ENCODE peak calls at places on chromosome 13, in five cellular contexts. Z is activated CD4-positive, alpha-beta T cell treated with anti-CD3 and anti-CD28 coated beads, Interleukin-2, amount 10 ng/mL, durations not matched to agents 7 days and 5 days; A is smooth muscle cell of the brain vasculature; H is RKO; O is stimulated activated CD4-positive, alpha-beta T cell treated with anti-CD3 and anti-CD28 coated beads, TNF-alpha, amount 100 ng/mL, for 48 hours. D is an unnamed sample.

GRCh38 chr13:102214956-102215355 is 186.9 kb downstream of the FGF14 start:
- DNase-seq in Z (no peak), A (no peak), H (no peak), O (no peak), D (no peak)

GRCh38 chr13:90485441-90485840 is 862.0 kb upstream of the MIR17HG start:
- DNase-seq in Z (no peak), A (peak), H (peak), O (no peak), D (no peak)

GRCh38 chr13:99228737-99229691 is 28.4 kb downstream of the UBAC2 start:
- DNase-seq in Z (no peak), A (no peak), H (no peak), O (no peak), D (peak)

GRCh38 chr13:68027311-68027710 is 797.2 kb upstream of the PCDH9 start:
- DNase-seq in Z (no peak), A (no peak), H (no peak), O (no peak), D (no peak)

GRCh38 chr13:47215741-47216140 is 318.9 kb upstream of the HTR2A start:
- DNase-seq in Z (no peak), A (peak), H (peak), O (no peak), D (no peak)

GRCh38 chr13:70723732-70724131 is 615.5 kb upstream of the KLHL1 start:
- DNase-seq in Z (no peak), A (peak), H (peak), O (no peak), D (no peak)

GRCh38 chr13:101157261-101157660 is 259.0 kb downstream of the NALCN start:
- DNase-seq in Z (no peak), A (no peak), H (no peak), O (no peak), D (no peak)

GRCh38 chr13:45713106-45713690 is 11.1 kb downstream of the CBY2 start:
- DNase-seq in Z (no peak), A (no peak), H (no peak), O (no peak), D (no peak)

GRCh38 chr13:112726018-112726767 is 36.4 kb downstream of the ATP11A start:
- DNase-seq in Z (no peak), A (no peak), H (no peak), O (no peak), D (no peak)